ENCODE peak calls at places on chromosomes 13 and 19, in seven cellular contexts. X is GM06990; B is GM20000; E is RWPE1; A is CD4-positive, alpha-beta T cell; P is epithelial cell of esophagus; V is CD8-positive, alpha-beta T cell. J is an unnamed sample.

GRCh38 chr13:66359393-66359792 is 870.7 kb downstream of the PCDH9 start:
- DNase-seq in X (no peak), B (no peak), E (no peak), A (no peak), P (no peak), V (no peak), J (no peak)

GRCh38 chr19:16920816-16921529 is 32.2 kb downstream of the F2RL3 start:
- DNase-seq in X (no peak), B (no peak), E (peak), A (no peak), P (peak), V (no peak), J (no peak)

GRCh38 chr13:99655351-99656091 is 154.2 kb downstream of the TM9SF2 start:
- DNase-seq in X (no peak), B (no peak), E (peak), A (no peak), P (peak), V (no peak), J (no peak)

GRCh38 chr19:34555447-34555846 is 73.9 kb downstream of the WTIP start:
- DNase-seq in X (no peak), B (no peak), E (no peak), A (no peak), P (peak), V (no peak), J (no peak)

GRCh38 chr19:48815870-48816501 is 5.2 kb upstream of the BCAT2 start:
- DNase-seq in X (no peak), B (peak), E (no peak), A (no peak), P (peak), V (no peak), J (peak)

GRCh38 chr19:34962281-34962944 is 1.6 kb downstream of the ZNF792 start:
- DNase-seq in X (no peak), B (no peak), E (no peak), A (no peak), P (no peak), V (no peak), J (no peak)

GRCh38 chr13:80945328-80945727 is 604.4 kb upstream of the SPRY2 start:
- DNase-seq in X (no peak), B (no peak), E (no peak), A (no peak), P (no peak), V (no peak), J (no peak)

GRCh38 chr13:95195146-95195545 is 106.1 kb downstream of the ABCC4 start:
- DNase-seq in X (no peak), B (no peak), E (no peak), A (no peak), P (no peak), V (no peak), J (no peak)

GRCh38 chr19:14519860-14520407 is 1.7 kb upstream of the DNAJB1 start:
- DNase-seq in X (no peak), B (no peak), E (no peak), A (no peak), P (peak), V (no peak), J (no peak)

GRCh38 chr13:113553541-113554332 is 30.8 kb upstream of the TFDP1 start:
- DNase-seq in X (no peak), B (no peak), E (no peak), A (no peak), P (no peak), V (no peak), J (no peak)

GRCh38 chr19:55617426-55617825 is 6.9 kb downstream of the ZNF784 start:
- DNase-seq in X (no peak), B (no peak), E (no peak), A (no peak), P (no peak), V (no peak), J (no peak)

GRCh38 chr19:29833614-29834261 is 21.9 kb downstream of the CCNE1 start:
- DNase-seq in X (no peak), B (no peak), E (no peak), A (no peak), P (peak), V (no peak), J (no peak)

GRCh38 chr19:11225172-11225571 is 14.2 kb upstream of the ANGPTL8 start:
- DNase-seq in X (no peak), B (no peak), E (no peak), A (no peak), P (no peak), V (no peak), J (no peak)

GRCh38 chr19:14081797-14082674 is 3.5 kb downstream of the C19orf67 start:
- DNase-seq in X (no peak), B (peak), E (no peak), A (no peak), P (peak), V (peak), J (peak)

GRCh38 chr19:5996598-5997320 is 18.8 kb upstream of the RANBP3 start:
- DNase-seq in X (no peak), B (no peak), E (no peak), A (no peak), P (no peak), V (no peak), J (no peak)

GRCh38 chr19:5999693-6000092 is 21.8 kb upstream of the RANBP3 start:
- DNase-seq in X (no peak), B (no peak), E (no peak), A (no peak), P (no peak), V (no peak), J (no peak)

GRCh38 chr19:5995606-5996005 is 17.7 kb upstream of the RANBP3 start:
- DNase-seq in X (no peak), B (no peak), E (no peak), A (no peak), P (no peak), V (no peak), J (no peak)

GRCh38 chr19:5996102-5996501 is 18.2 kb upstream of the RANBP3 start:
- DNase-seq in X (no peak), B (no peak), E (no peak), A (no peak), P (no peak), V (no peak), J (no peak)

DNA sequence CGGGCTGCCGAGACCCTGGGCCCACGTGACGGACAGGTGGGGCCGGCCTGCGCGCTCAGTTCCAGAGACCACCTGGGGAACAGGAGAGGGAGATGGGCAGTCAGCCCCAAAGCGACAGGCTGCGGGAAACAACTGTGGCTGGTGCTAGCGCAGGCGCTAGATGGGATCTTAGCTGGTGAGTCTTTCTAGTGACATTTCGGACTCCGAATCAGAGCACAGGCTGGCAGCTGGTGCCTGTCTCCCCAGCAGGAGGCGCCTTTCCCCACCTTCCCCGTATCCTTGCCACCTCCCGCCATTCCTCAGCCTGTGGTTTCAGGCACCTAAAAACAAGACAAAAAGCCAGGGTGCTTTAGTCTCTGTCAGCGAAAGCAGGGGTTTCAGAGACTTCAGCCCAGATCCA is 19.4 kb upstream of the RANBP3 start:
- DNase-seq in X (no peak), B (no peak), E (no peak), A (no peak), P (no peak), V (no peak), J (no peak)
- TF ChIP-seq CTCF in X (no peak), B (no peak), E (no peak), A (no peak), P (no peak), V (no peak), J (no peak)

GRCh38 chr13:110394371-110394841 is 87.3 kb downstream of the COL4A2 start:
- DNase-seq in X (no peak), B (no peak), E (no peak), A (no peak), P (peak), V (no peak), J (no peak)
- TF ChIP-seq CTCF in X (no peak), B (no peak), E (no peak), A (no peak), P (no peak), V (no peak), J (no peak)

GRCh38 chr13:36453518-36453917 is 21.2 kb downstream of the CCNA1 start:
- DNase-seq in X (no peak), B (no peak), E (no peak), A (no peak), P (peak), V (no peak), J (no peak)
- TF ChIP-seq CTCF in X (peak), B (no peak), E (no peak), A (no peak), P (peak), V (no peak), J (no peak)

GRCh38 chr19:21256722-21257121 is 72.5 kb downstream of the ZNF708 start:
- DNase-seq in X (no peak), B (no peak), E (peak), A (no peak), P (peak), V (no peak), J (no peak)
- TF ChIP-seq CTCF in X (peak), B (no peak), E (no peak), A (no peak), P (peak), V (no peak), J (peak)

DNA sequence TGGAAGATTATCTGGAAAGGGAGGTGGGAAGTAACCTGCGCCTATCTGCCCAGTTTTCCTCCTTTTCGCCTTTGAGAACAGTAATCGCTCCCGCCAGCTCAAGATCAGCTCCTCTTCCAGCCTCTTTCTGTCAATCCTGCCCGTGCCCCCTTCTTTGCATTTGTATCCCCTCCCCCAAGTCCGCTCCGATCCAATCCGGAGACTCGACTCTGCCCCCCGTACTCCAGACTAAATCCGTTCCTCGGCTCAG is 327 bp upstream of the RAB4B start:
- DNase-seq in X (no peak), B (no peak), E (no peak), A (no peak), P (no peak), V (no peak), J (no peak)
- TF ChIP-seq CTCF in X (no peak), B (no peak), E (no peak), A (no peak), P (no peak), V (no peak), J (no peak)

GRCh38 chr13:24745516-24745860 is 18.5 kb upstream of the RNF17 start:
- DNase-seq in X (no peak), B (no peak), E (no peak), A (no peak), P (no peak), V (no peak), J (no peak)

GRCh38 chr13:24745861-24746617 is 17.9 kb upstream of the RNF17 start:
- DNase-seq in X (peak), B (no peak), E (no peak), A (no peak), P (no peak), V (no peak), J (peak)

GRCh38 chr13:24742986-24743385 is 21.0 kb upstream of the RNF17 start:
- DNase-seq in X (no peak), B (no peak), E (no peak), A (no peak), P (no peak), V (no peak), J (no peak)

GRCh38 chr13:24742294-24742693 is 21.7 kb upstream of the RNF17 start:
- DNase-seq in X (no peak), B (no peak), E (no peak), A (no peak), P (peak), V (no peak), J (no peak)

GRCh38 chr13:24744247-24744646 is 19.7 kb upstream of the RNF17 start:
- DNase-seq in X (no peak), B (no peak), E (no peak), A (no peak), P (no peak), V (no peak), J (no peak)
- TF ChIP-seq CTCF in X (no peak), B (no peak), E (no peak), A (no peak), P (no peak), V (no peak), J (no peak)

GRCh38 chr19:2422951-2423880 is 4.2 kb downstream of the TIMM13 start:
- DNase-seq in X (no peak), B (no peak), E (no peak), A (no peak), P (no peak), V (no peak), J (no peak)

GRCh38 chr19:2423913-2424685 is 3.3 kb downstream of the TIMM13 start:
- DNase-seq in X (no peak), B (no peak), E (no peak), A (no peak), P (no peak), V (no peak), J (no peak)

GRCh38 chr19:2426661-2427322 is 594 bp downstream of the TIMM13 start:
- DNase-seq in X (no peak), B (peak), E (peak), A (peak), P (peak), V (peak), J (peak)

GRCh38 chr19:2425622-2426581 is 1.5 kb downstream of the TIMM13 start:
- DNase-seq in X (no peak), B (no peak), E (no peak), A (no peak), P (no peak), V (no peak), J (no peak)

DNA sequence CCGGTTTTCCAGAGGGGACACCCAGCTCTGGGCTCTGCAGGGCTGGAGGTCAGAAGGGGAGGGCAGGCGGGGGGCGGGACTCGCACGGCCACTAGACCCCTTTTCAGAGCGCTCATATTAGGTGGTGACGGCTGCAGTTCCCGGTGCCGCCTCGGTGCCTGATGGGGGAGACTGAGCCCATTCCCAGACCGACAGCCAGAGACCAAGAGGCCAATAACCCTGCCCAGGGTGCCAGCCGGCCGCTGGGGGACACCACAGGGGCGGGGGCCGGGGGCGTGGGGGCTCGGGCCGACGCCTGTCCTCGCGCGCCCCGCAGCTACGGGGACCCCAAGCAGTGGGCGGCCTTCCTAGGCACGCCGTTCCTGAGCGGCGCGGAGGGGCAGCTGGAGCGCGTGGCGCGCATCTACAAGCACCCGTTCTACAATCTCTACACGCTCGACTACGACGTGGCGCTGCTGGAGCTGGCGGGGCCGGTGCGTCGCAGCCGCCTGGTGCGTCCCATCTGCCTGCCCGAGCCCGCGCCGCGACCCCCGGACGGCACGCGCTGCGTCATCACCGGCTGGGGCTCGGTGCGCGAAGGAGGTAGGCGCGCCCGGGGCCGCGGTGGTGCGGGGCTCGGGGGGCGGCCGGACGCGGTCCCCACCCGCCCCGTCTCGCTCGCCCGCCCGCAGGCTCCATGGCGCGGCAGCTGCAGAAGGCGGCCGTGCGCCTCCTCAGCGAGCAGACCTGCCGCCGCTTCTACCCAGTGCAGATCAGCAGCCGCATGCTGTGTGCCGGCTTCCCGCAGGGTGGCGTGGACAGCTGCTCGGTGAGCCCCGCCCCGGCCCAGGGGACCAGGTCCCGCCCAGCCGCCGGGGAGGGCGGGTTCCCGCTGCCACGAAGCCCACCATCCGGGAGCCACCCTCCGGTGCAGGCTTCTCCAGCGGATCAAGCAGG is 2.4 kb downstream of the TIMM13 start:
- DNase-seq in X (no peak), B (no peak), E (no peak), A (no peak), P (peak), V (no peak), J (no peak)
- TF ChIP-seq CTCF in X (no peak), B (no peak), E (no peak), A (no peak), P (peak), V (no peak), J (no peak)

GRCh38 chr19:58519087-58519354 is 589 bp downstream of the ZBTB45 start:
- DNase-seq in X (no peak), B (peak), E (peak), A (peak), P (peak), V (peak), J (peak)
- TF ChIP-seq CTCF in X (peak), B (peak), E (peak), A (no peak), P (peak), V (no peak), J (peak)